ENCODE peak calls at places on chromosomes 13 and 19, in four cellular contexts. M is hepatocyte, Y is PC-3, T is SK-N-SH. W is an unnamed sample. For H3K9me2 and H3K9me3, the result is how much of the 10 kb centered on the place peaks cover.

GRCh38 chr13:41603917-41604316 is 146.6 kb downstream of the RGCC start:
- DNase-seq in M (peak), Y (peak), T (no peak), W (peak)

GRCh38 chr19:37763488-37763887 is 15.9 kb downstream of the ZNF573 start:
- DNase-seq in M (no peak), Y (peak), T (no peak), W (peak)

GRCh38 chr13:26442541-26442940 is 114.9 kb upstream of the WASF3 start:
- DNase-seq in M (peak), Y (no peak), T (no peak), W (peak)

GRCh38 chr13:52085416-52085815 is 43.5 kb downstream of the NEK5 start:
- DNase-seq in M (peak), Y (no peak), T (no peak), W (peak)

GRCh38 chr13:47901451-47901850 is 99.6 kb downstream of the SUCLA2 start:
- DNase-seq in M (no peak), Y (no peak), T (no peak), W (peak)

GRCh38 chr13:99027260-99027659 is 49.4 kb upstream of the DOCK9 start:
- DNase-seq in M (no peak), Y (no peak), T (no peak), W (no peak)

GRCh38 chr13:71625183-71625582 is 241.8 kb downstream of the DACH1 start:
- DNase-seq in M (no peak), Y (no peak), T (no peak), W (no peak)

GRCh38 chr13:85666356-85666755 is 132.9 kb downstream of the SLITRK6 start:
- DNase-seq in M (no peak), Y (no peak), T (no peak), W (no peak)

GRCh38 chr13:107234315-107234714 is 666.4 kb upstream of the ARGLU1 start:
- DNase-seq in M (no peak), Y (no peak), T (no peak), W (no peak)

GRCh38 chr13:38384171-38384570 is 34.5 kb downstream of the UFM1 start:
- DNase-seq in M (no peak), Y (no peak), T (no peak), W (peak)

GRCh38 chr19:1295169-1296012 is 9.7 kb downstream of the EFNA2 start:
- DNase-seq in M (no peak), Y (no peak), T (peak), W (peak)

GRCh38 chr13:55654243-55654642 is 1486.5 kb upstream of the PRR20A start:
- DNase-seq in M (no peak), Y (no peak), T (no peak), W (no peak)

GRCh38 chr13:102002271-102002670 is 399.6 kb downstream of the FGF14 start:
- DNase-seq in M (no peak), Y (no peak), T (no peak), W (no peak)

GRCh38 chr19:45125975-45126493 is 33.1 kb downstream of the PPP1R37 start:
- DNase-seq in M (peak), Y (peak), T (peak), W (peak)

GRCh38 chr13:48647625-48648024 is 6.1 kb upstream of the CYSLTR2 start:
- DNase-seq in M (no peak), Y (no peak), T (no peak), W (no peak)

GRCh38 chr13:109425821-109426689 is 360.3 kb downstream of the IRS2 start:
- DNase-seq in M (no peak), Y (no peak), T (no peak), W (no peak)

DNA sequence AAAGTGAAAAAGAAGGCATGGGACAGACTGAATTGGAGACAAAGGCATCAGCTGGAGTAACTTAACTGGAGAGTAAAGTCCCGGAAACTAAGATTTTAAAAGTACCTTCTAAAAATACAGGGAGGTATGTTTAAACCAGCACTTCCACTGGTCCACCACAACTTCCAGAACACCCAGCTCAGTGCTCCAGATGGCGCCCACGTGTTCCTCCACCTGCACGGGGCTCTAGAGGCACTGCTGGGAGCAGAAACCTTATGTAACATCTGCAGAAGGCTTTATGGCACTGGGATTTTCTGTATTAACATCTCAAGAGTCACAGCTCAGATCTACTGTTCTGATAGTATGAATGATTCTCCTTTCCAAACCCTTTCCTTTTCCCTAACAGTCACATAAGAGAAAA is 252.1 kb downstream of the DCLK1 start:
- DNase-seq in M (no peak), Y (no peak), T (no peak), W (no peak)
- H3K9me2 ChIP-seq in M (under half), Y (under half), T (under half), W (under half)

DNA sequence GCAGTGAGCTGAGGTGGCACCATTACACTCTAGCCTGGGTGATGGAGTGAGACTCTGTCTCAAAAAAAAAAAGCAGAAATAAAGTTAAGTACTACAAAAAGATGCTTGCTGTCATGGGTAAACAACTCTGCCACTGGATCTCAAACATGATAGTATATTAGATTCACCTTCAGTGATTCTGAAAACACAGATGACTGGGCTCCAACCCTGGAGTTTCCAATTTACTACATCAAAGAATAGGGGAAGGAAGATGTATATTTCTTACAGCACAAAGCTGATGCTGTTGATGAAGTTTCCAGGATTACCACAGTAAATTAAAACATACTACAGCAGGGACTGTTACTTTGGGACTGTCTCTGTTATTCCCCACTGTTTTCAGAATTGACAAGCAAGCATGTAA is 5.2 kb downstream of the ZNF561 start:
- DNase-seq in M (no peak), Y (no peak), T (no peak), W (no peak)
- H3K9me3 ChIP-seq in M (under half), Y (under half), T (under half), W (under half)

DNA sequence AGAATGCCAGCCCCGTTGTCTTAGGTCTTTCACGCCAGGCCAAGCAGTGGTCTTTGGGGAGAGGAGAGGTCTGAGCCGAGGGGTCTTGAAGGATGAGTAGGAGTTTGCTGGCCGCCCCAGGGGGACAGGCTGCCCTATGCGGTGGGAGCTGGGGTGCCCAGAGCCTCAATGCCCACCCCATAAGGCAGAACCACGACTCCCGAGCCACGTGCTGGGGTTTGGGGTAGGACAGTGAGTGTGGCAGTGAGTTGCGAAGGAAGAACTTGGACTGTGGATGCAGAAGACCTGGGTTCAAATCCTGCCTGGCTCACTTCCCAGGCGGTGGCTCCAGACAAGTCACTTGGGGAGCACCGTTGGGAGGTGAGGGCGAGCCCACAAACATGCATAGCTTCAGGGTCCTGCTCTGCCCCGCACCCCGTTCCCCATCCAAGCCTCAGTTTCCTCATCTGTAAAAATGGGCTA is 5.5 kb downstream of the RAB11B start:
- DNase-seq in M (no peak), Y (no peak), T (no peak), W (no peak)
- H3K4me3 ChIP-seq in M (no peak), Y (no peak), T (no peak), W (no peak)

GRCh38 chr19:31408460-31409124 is 59.4 kb upstream of the TSHZ3 start:
- DNase-seq in M (peak), Y (peak), T (no peak), W (peak)
- H3K9me2 ChIP-seq in M (under half), Y (under half), T (under half), W (under half)

GRCh38 chr19:58243351-58243750 is 14.6 kb downstream of the ZNF544 start:
- DNase-seq in M (no peak), Y (no peak), T (no peak), W (no peak)

GRCh38 chr19:58252102-58252685 is 23.5 kb downstream of the ZNF544 start:
- DNase-seq in M (no peak), Y (peak), T (no peak), W (no peak)

DNA sequence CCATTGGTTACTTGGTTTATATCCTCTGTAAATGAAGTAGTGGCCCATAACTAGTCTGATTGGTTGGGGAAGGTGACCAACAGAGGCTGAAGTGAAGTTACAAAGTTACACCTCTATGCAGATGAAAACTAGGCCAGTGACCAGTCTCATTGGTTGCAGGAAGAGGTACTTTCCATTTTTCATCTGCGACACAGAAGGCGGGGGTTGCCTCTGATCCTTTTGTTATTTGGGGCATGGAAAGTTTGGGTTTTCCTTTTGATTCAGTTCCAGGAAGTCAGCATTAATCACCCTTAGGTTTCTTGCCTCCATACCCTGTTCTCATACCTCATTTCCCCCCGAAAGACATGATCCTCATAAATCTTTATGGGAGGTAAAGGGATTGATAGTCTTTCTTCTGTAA is 20.2 kb downstream of the ZNF544 start:
- DNase-seq in M (no peak), Y (no peak), T (no peak), W (no peak)
- H3K9me3 ChIP-seq in M (half or more), Y (half or more), T (under half), W (under half)

DNA sequence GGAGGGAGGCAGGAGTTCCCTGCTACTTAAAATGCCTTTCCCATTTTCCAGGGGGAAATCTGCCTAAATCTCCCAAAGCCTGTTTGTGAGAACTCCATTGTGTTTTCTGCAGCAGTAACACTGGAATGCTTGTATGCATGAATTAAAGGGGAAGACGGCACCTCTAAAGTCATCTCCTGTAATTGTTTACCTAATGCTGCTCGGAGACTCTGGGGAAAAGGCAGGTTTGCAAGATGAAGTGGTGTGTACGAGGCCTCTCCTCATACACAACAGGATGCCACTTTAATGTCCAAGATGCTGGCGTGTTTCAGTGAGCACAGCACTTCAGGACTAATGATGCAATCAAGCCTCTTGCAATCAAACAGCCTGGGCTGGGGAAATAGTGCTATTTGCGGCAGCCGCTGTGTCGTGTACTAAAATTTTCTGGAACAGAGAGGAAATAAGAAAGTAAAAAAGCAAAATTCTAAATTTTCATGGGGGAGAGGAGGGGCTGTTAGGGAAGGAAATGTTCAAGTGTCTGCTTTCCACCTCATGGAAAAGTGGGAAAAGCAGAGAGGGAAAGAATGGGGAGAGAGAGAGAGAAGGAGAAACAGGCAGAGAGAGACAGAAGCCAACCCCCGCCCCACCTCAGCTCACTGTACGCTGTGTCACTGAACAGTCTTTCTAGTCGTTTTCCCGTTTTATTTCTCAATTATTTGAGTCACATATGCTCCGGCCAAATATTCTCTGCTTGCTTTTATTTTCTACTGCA is 32.9 kb downstream of the TSHZ3 start:
- DNase-seq in M (no peak), Y (no peak), T (no peak), W (peak)
- H3K4me3 ChIP-seq in M (no peak), Y (no peak), T (no peak), W (peak)

DNA sequence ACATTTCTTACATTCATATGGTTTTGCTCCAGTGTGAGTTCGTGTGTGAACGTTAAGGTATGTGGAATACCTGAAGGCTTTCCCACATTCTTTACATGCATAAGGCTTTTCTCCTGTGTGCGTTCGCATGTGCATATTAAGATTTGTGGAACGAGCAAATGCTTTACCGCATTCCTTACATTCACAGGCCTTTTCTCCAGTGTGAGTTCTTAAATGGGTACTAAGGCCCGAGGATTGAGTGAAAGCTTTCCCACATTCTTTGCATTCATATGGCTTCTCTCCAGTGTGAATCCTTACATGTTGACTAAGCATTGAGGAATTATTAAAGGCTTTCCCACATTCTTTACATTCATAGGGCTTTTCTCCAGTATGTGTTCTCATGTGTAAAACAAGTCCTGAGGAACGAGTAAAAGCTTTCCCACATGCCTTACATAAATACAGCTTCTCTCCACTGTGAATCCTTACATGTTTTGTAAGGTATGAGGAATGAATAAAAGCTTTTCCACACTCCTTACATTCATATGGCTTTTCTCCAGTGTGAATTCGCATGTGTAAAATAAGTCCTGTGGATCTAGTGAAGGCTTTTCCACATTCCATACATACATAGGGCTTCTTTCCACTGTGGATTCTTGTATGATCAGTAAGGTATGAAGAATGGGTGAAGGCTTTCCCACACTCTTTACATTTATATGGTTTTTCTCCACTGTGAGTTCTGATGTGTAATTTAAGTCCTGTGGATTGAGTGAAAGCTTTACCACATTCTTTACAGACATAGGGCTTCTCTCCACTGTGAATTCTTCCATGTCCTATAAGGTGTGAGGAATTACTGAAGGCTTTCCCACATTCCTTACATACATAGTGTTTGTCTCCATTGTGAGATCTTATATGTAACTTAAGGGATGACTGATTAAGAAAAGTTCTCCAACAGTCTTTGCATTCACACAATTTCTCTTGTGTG is 10.7 kb downstream of the ZNF846 start:
- DNase-seq in M (no peak), Y (no peak), T (no peak), W (peak)
- H3K9me2 ChIP-seq in M (under half), Y (under half), T (under half), W (under half)

GRCh38 chr19:57357406-57357805 is 5.9 kb upstream of the TRAPPC2B start:
- DNase-seq in M (no peak), Y (no peak), T (no peak), W (no peak)
- H3K9me3 ChIP-seq in M (under half), Y (under half), T (under half), W (under half)

DNA sequence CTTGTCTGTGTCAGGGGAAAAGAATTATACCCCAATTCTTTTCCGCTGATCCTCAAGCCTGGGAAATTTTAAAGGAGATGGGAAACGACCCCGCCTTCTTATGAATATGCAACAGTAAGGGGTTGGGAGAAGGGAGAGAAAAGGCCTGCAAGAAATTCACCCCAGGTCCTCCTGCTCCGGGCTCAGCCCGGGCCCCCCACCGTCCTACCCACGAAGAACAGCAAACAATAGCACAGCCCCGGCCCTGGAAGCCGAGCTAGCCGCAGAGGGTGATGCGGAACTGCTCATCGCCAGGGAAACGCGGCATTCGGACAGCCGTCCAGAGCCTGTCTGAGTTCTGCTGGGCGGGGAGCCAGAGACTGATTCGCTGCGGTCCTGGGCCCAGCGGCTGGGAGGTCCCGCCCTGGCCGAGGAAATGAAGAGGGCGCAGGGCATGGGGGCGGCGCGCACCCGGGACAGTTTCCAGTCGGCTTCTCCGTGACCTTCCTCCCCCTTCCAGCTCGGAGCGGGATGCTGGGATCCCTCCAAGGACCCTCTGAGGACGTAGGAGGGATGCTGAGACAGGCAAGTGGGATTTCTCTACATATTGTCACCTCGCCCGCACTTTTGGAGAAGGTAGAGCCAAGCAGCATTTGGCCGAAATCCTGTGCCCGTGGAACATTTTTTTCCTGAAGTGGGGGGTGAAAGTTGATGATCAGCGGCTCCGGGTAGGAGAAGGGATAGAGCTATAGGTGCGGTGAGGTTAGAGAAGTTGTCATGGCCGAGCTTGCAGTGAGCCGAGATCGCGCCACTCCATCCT is 82.3 kb upstream of the C1QTNF9B start:
- DNase-seq in M (peak), Y (peak), T (peak), W (peak)
- H3K4me3 ChIP-seq in M (peak), Y (peak), T (peak), W (peak)